ENCODE peak calls at places on chromosomes 4 and X, in nine cellular contexts. Z is retina; S is HAP-1; D is stimulated activated CD8-positive, alpha-beta memory T cell treated with anti-CD3 and anti-CD28 coated beads, Interleukin-4, amount 100 ng/mL, for 4 hours; I is effector memory CD8-positive, alpha-beta T cell; J is activated T-cell treated with anti-CD3 and anti-CD28 coated beads, Interleukin-2, amount 50 U/mL, for 4 hours; F is Ammon's horn; B is heart right ventricle; U is neural crest cell. R is an unnamed sample.

GRCh38 chr4:1522606-1523005 is 116.4 kb upstream of the NKX1-1 start:
- DNase-seq in Z (no peak), S (no peak), D (no peak), I (no peak), J (no peak), F (no peak), B (no peak), U (no peak), R (no peak)

GRCh38 chrX:47316276-47317025 is 53.9 kb upstream of the ZNF157 start:
- DNase-seq in Z (peak), S (peak), D (no peak), I (no peak), J (no peak), F (peak), B (peak), U (peak), R (no peak)

GRCh38 chr4:156475322-156475721 is 496.3 kb downstream of the PDGFC start:
- DNase-seq in Z (no peak), S (no peak), D (no peak), I (no peak), J (no peak), F (peak), B (no peak), U (no peak), R (peak)

GRCh38 chr4:185004562-185005208 is 13.6 kb upstream of the HELT start:
- DNase-seq in Z (no peak), S (no peak), D (no peak), I (peak), J (no peak), F (peak), B (peak), U (no peak), R (no peak)

GRCh38 chrX:105475801-105476200 is 255.3 kb upstream of the TEX13A start:
- DNase-seq in Z (no peak), S (no peak), D (no peak), I (no peak), J (no peak), F (no peak), B (no peak), U (no peak), R (no peak)

GRCh38 chrX:154464806-154465365 is 6.8 kb downstream of the PLXNA3 start:
- DNase-seq in Z (no peak), S (no peak), D (no peak), I (no peak), J (no peak), F (no peak), B (no peak), U (no peak), R (no peak)

GRCh38 chr4:83113429-83113786 is 1.1 kb downstream of the PLAC8 start:
- DNase-seq in Z (no peak), S (no peak), D (no peak), I (no peak), J (no peak), F (no peak), B (no peak), U (no peak), R (no peak)

GRCh38 chrX:112043997-112044396 is 38.6 kb downstream of the TRPC5 start:
- DNase-seq in Z (no peak), S (no peak), D (no peak), I (no peak), J (no peak), F (no peak), B (no peak), U (no peak), R (peak)

GRCh38 chrX:48695925-48696300 is 621 bp upstream of the SUV39H1 start:
- DNase-seq in Z (no peak), S (peak), D (no peak), I (no peak), J (no peak), F (no peak), B (no peak), U (no peak), R (no peak)

R was measured in small intestine.